ENCODE peak calls at places on chromosome 2, in seven cellular contexts. W is suprapubic skin, J is H1, V is uterus, L is astrocyte of the spinal cord, T is GM12865, D is tibial artery. B is an unnamed sample.

GRCh38 chr2:219398721-219399333 is 11.1 kb upstream of the DNPEP start:
- DNase-seq in D (no peak), W (no peak), J (no peak), V (no peak), L (no peak), T (no peak), B (no peak)

GRCh38 chr2:185891403-185891802 is 152.8 kb downstream of the FSIP2 start:
- DNase-seq in T (no peak), L (no peak), D (no peak), W (no peak), J (no peak), V (no peak), B (no peak)

GRCh38 chr2:30321466-30321865 is 90.1 kb downstream of the LBH start:
- DNase-seq in J (no peak), T (no peak), D (no peak), L (peak; percentile 7), V (no peak), W (no peak), B (no peak)

GRCh38 chr2:227335713-227336112 is 10.7 kb downstream of the MFF start:
- DNase-seq in L (no peak), W (no peak), V (no peak), T (no peak), D (no peak), J (no peak), B (no peak)

GRCh38 chr2:86223098-86223681 is 23.9 kb downstream of the MRPL35 start:
- DNase-seq in D (peak; percentile 92), J (no peak), W (no peak), T (no peak), V (peak; percentile 89), L (peak; percentile 53), B (no peak)

GRCh38 chr2:229220254-229220653 is 50.8 kb downstream of the PID1 start:
- DNase-seq in D (no peak), T (no peak), W (no peak), J (no peak), V (no peak), L (no peak), B (no peak)

GRCh38 chr2:19299032-19299431 is 59.4 kb downstream of the OSR1 start:
- DNase-seq in J (no peak), V (no peak), L (peak; percentile 12), T (no peak), W (no peak), D (no peak), B (no peak)

GRCh38 chr2:109660046-109660860 is 46.1 kb downstream of the SOWAHC start:
- DNase-seq in W (peak; percentile 26), V (no peak), T (no peak), D (no peak), J (no peak), L (no peak), B (no peak)

GRCh38 chr2:62306751-62307468 is 111.0 kb downstream of the B3GNT2 start:
- DNase-seq in W (no peak), L (peak; percentile 32), J (no peak), T (peak; percentile 94), D (no peak), V (peak; percentile 25), B (peak; percentile 48)

GRCh38 chr2:468631-469310 is 180.9 kb upstream of the ALKAL2 start:
- DNase-seq in D (no peak), V (no peak), L (peak; percentile 4), T (no peak), W (no peak), J (no peak), B (no peak)

GRCh38 chr2:190365499-190366204 is 22.3 kb downstream of the INPP1 start:
- DNase-seq in W (no peak), T (no peak), J (no peak), D (no peak), L (no peak), V (no peak), B (no peak)

GRCh38 chr2:236769981-236770671 is 200.5 kb downstream of the ACKR3 start:
- DNase-seq in D (no peak), W (peak; percentile 44), V (no peak), T (no peak), L (peak; percentile 99), J (no peak), B (no peak)

GRCh38 chr2:200575957-200576356 is 9.9 kb upstream of the AOX1 start:
- DNase-seq in T (peak; percentile 8), L (peak; percentile 22), V (no peak), W (no peak), D (no peak), J (no peak), B (no peak)

GRCh38 chr2:52258038-52258437 is 1226.1 kb upstream of the NRXN1 start:
- DNase-seq in L (no peak), J (no peak), D (no peak), T (no peak), V (no peak), W (no peak), B (no peak)

GRCh38 chr2:233115121-233115520 is 55.0 kb downstream of the INPP5D start:
- DNase-seq in L (no peak), V (no peak), W (peak; percentile 10), J (no peak), D (peak; percentile 17), T (no peak), B (no peak)

GRCh38 chr2:130372055-130372832 is 16.4 kb downstream of the PTPN18 start:
- DNase-seq in T (peak; percentile 93), L (peak; percentile 79), W (peak; percentile 92), V (peak; percentile 87), J (peak; percentile 98), D (peak; percentile 93), B (peak; percentile 60)

GRCh38 chr2:130371723-130372054 is 15.8 kb downstream of the PTPN18 start:
- DNase-seq in J (no peak), L (peak; percentile 50), T (peak; percentile 83), V (no peak), W (no peak), D (no peak), B (no peak)

GRCh38 chr2:130374587-130375290 is 18.9 kb downstream of the PTPN18 start:
- DNase-seq in D (no peak), J (no peak), T (no peak), V (no peak), L (no peak), W (no peak), B (no peak)

GRCh38 chr2:130373808-130374365 is 18.0 kb downstream of the PTPN18 start:
- DNase-seq in V (no peak), L (no peak), W (no peak), J (no peak), T (no peak), D (no peak), B (no peak)

GRCh38 chr2:130372833-130373807 is 17.3 kb downstream of the PTPN18 start:
- DNase-seq in W (no peak), T (no peak), J (no peak), D (no peak), L (peak; percentile 6), V (no peak), B (no peak)
- TF ChIP-seq CTCF in W (no peak), T (no peak), J (no peak), D (no peak), L (no peak), V (no peak), B (no peak)

DNA sequence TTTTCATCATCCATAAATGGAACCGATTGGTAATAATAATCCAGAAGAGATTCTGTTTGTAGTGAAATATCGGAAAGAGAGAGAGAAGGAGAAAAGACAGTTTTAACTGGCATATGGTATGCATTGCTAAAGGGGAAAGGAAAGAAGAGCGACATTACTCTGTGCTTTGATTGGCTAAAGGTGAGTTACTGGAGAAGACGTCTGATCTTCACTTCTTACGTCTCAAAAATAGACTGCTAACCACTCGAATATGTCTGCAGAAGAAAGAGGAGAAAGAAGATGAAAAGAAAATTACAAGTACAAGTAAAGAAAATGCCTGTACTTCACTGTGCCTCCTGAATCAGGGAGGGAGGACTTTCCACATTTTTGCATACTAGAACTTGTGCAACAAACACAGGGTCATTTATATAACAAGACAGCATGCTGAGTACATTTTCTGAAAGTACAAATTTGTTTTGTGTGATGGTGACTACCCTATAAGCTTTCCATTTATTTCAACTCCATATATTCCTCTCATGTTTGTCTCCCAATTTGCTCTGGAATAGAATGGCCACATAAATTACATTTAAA is 787.2 kb downstream of the RNF144A start:
- DNase-seq in T (no peak), V (no peak), D (no peak), L (no peak), W (no peak), J (no peak), B (no peak)
- TF ChIP-seq CTCF in T (no peak), V (no peak), D (no peak), L (no peak), W (no peak), J (no peak), B (no peak)

GRCh38 chr2:148557844-148558436 is 86.6 kb upstream of the EPC2 start:
- DNase-seq in V (no peak), T (peak; percentile 81), L (no peak), W (no peak), D (no peak), J (no peak), B (no peak)
- TF ChIP-seq CTCF in V (no peak), T (peak; percentile 48), L (peak; percentile 4), W (no peak), D (no peak), J (peak; percentile 3), B (peak; percentile 33)

DNA sequence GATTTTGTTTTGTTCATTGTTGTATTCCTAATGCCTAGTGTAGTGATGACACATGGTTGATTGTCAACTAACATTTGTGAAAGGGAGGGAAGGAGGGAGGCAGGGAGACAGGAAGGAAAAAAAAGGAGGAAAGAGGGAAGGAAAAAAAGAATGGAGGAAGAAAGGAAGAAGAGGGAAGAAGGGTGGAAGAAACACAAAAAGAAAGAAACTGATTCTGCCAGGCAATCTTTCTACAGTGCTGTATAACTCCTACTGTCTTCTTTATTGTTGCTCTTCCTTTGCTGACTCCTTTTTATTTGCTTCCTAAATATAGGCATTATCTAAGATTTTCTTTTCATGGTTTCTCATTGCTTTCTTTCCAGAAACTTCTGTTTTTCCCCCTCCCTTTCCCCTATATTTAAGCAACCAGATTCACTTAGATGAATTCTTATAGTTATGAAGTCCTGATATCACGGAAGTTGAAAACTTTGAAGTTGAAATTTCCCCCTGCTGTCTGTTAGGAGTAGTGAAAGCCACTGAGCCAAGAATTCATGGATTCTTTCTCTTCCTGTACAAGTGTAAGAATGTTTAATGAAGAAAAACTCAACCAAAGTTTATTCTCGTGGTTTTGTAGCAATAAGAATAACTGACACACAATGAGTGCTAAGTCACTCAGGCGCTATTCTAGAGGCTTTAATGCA is 305.1 kb upstream of the FSHR start:
- DNase-seq in D (no peak), L (no peak), J (no peak), T (no peak), V (no peak), W (no peak), B (no peak)
- TF ChIP-seq CTCF in D (no peak), L (no peak), J (no peak), T (no peak), V (no peak), W (no peak), B (no peak)

B was measured in HCT116.